ENCODE peak calls at places on chromosomes 3 and 15, in four cellular contexts. J is uterus, F is GM13976, C is epithelial cell of esophagus. L is an unnamed sample.

GRCh38 chr15:92231461-92231860 is 162.2 kb upstream of the ST8SIA2 start:
- DNase-seq in F (no peak), C (no peak), J (no peak), L (no peak)

GRCh38 chr3:7651213-7651612 is 790.3 kb downstream of the GRM7 start:
- DNase-seq in F (no peak), J (no peak), C (no peak), L (no peak)

GRCh38 chr3:172938788-172939187 is 188.3 kb downstream of the ECT2 start:
- DNase-seq in C (no peak), F (no peak), J (no peak), L (no peak)

GRCh38 chr3:53171827-53172505 is 11.0 kb downstream of the PRKCD start:
- DNase-seq in C (no peak), J (no peak), F (no peak), L (no peak)

GRCh38 chr3:39166134-39166710 is 12.8 kb upstream of the CSRNP1 start:
- DNase-seq in J (peak), F (no peak), C (peak), L (no peak)

GRCh38 chr15:73265536-73266153 is 103.1 kb downstream of the HCN4 start:
- DNase-seq in F (peak), J (peak), C (peak), L (peak)

GRCh38 chr3:53194218-53195065 is 33.4 kb downstream of the PRKCD start:
- DNase-seq in J (peak), C (no peak), F (no peak), L (no peak)

GRCh38 chr3:63892773-63893352 is 19.3 kb downstream of the SCAANT1 start:
- DNase-seq in C (no peak), J (no peak), F (no peak), L (no peak)

GRCh38 chr15:60592386-60593339 is 113.7 kb upstream of the ICE2 start:
- DNase-seq in F (peak), C (peak), J (peak), L (peak)

GRCh38 chr3:13309004-13309403 is 111.1 kb downstream of the NUP210 start:
- DNase-seq in C (no peak), F (no peak), J (no peak), L (no peak)

GRCh38 chr15:38688096-38688495 is 123.5 kb upstream of the RASGRP1 start:
- DNase-seq in C (no peak), J (no peak), F (no peak), L (no peak)

GRCh38 chr15:92899910-92900711 is at the start of gene CHD2:
- DNase-seq in J (peak), F (peak), C (peak), L (peak)

GRCh38 chr15:67884514-67885225 is 44.8 kb upstream of the RNU6-1 start:
- DNase-seq in C (peak), J (peak), F (peak), L (peak)

GRCh38 chr3:4782095-4782494 is 197.1 kb upstream of the BHLHE40 start:
- DNase-seq in F (no peak), C (no peak), J (no peak), L (no peak)

GRCh38 chr15:66698318-66698961 is 3.6 kb upstream of the SMAD6 start:
- DNase-seq in C (peak), F (no peak), J (peak), L (no peak)

GRCh38 chr3:119469378-119470189 is 821 bp downstream of the POGLUT1 start:
- DNase-seq in F (peak), J (peak), C (peak), L (peak)

GRCh38 chr15:78083687-78084358 is 6.3 kb upstream of the TBC1D2B start:
- DNase-seq in J (no peak), F (no peak), C (no peak), L (no peak)

GRCh38 chr3:111325160-111325707 is 216.8 kb upstream of the CD96 start:
- DNase-seq in J (no peak), C (no peak), F (no peak), L (no peak)

GRCh38 chr15:84981711-84982300 is at the start of gene PDE8A:
- DNase-seq in J (no peak), F (peak), C (peak), L (no peak)

GRCh38 chr3:15099364-15100098 is 583 bp upstream of the RBSN start:
- DNase-seq in C (no peak), J (no peak), F (no peak), L (peak)

GRCh38 chr3:128293930-128294329 is 140.6 kb downstream of the EEFSEC start:
- DNase-seq in J (peak), C (no peak), F (no peak), L (no peak)

GRCh38 chr3:35537265-35537664 is 102.1 kb upstream of the ARPP21 start:
- DNase-seq in F (no peak), J (no peak), C (no peak), L (no peak)

GRCh38 chr3:31412832-31413231 is 119.9 kb upstream of the STT3B start:
- DNase-seq in F (no peak), J (no peak), C (peak), L (no peak)

GRCh38 chr3:60772584-60772983 is 478.7 kb downstream of the FHIT start:
- DNase-seq in F (no peak), J (no peak), C (no peak), L (no peak)

GRCh38 chr3:182500294-182500693 is 293.0 kb upstream of the ATP11B start:
- DNase-seq in J (no peak), F (no peak), C (no peak), L (no peak)

GRCh38 chr3:116306720-116307119 is 138.6 kb downstream of the LSAMP start:
- DNase-seq in C (no peak), F (no peak), J (no peak), L (no peak)

GRCh38 chr3:155753038-155753647 is 8.3 kb upstream of the PLCH1 start:
- DNase-seq in F (no peak), J (no peak), C (peak), L (no peak)

GRCh38 chr3:151903501-151903991 is 30.1 kb downstream of the SUCNR1 start:
- DNase-seq in C (no peak), F (no peak), J (no peak), L (no peak)

GRCh38 chr3:55662683-55663082 is 175.6 kb upstream of the WNT5A start:
- DNase-seq in J (no peak), F (no peak), C (peak), L (no peak)

GRCh38 chr15:85037617-85038016 is 56.0 kb downstream of the PDE8A start:
- DNase-seq in C (no peak), J (no peak), F (no peak), L (no peak)

GRCh38 chr3:143326983-143327382 is 207.4 kb downstream of the CHST2 start:
- DNase-seq in C (no peak), F (no peak), J (no peak), L (no peak)

GRCh38 chr3:125042725-125043406 is 12.9 kb downstream of the HEG1 start:
- DNase-seq in J (peak), F (no peak), C (no peak), L (no peak)

GRCh38 chr3:125048282-125048681 is 7.5 kb downstream of the HEG1 start:
- DNase-seq in F (no peak), C (peak), J (no peak), L (no peak)

GRCh38 chr3:125045194-125045593 is 10.6 kb downstream of the HEG1 start:
- DNase-seq in J (no peak), C (no peak), F (no peak), L (no peak)

GRCh38 chr3:125043599-125044151 is 12.1 kb downstream of the HEG1 start:
- DNase-seq in J (peak), F (no peak), C (no peak), L (no peak)

GRCh38 chr3:125045965-125046364 is 9.8 kb downstream of the HEG1 start:
- DNase-seq in C (peak), J (no peak), F (no peak), L (no peak)
- TF ChIP-seq CTCF in C (peak), J (no peak), F (no peak), L (no peak)

GRCh38 chr3:81871358-81872152 is 110.1 kb upstream of the GBE1 start:
- DNase-seq in F (no peak), C (no peak), J (no peak), L (no peak)
- TF ChIP-seq CTCF in F (no peak), C (no peak), J (no peak), L (no peak)

GRCh38 chr15:70099167-70099965 is 1.6 kb upstream of the TLE3 start:
- DNase-seq in J (peak), C (peak), F (peak), L (peak)

GRCh38 chr15:70097337-70098169 is at the start of gene TLE3:
- DNase-seq in C (peak), J (peak), F (peak), L (peak)

GRCh38 chr15:70098461-70099166 is 897 bp upstream of the TLE3 start:
- DNase-seq in J (peak), C (peak), F (no peak), L (no peak)

GRCh38 chr15:70096975-70097336 is 761 bp downstream of the TLE3 start:
- DNase-seq in J (no peak), C (no peak), F (no peak), L (peak)

DNA sequence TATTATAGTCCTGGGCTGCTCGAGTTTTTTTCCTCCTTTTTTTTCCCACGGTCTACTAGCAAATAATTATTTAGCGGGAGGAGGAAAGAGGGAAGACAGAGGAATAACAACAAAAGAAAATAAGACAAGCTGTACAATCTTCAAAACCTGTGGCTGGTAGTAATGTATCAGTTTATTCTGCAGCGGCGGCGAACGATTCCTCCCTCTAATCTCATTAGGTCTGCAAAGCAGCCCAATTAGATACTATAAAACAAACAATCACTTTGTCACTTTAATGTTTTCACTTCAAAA is 398 bp upstream of the TLE3 start:
- DNase-seq in C (no peak), F (no peak), J (no peak), L (no peak)
- TF ChIP-seq CTCF in C (no peak), F (no peak), J (no peak), L (no peak)

DNA sequence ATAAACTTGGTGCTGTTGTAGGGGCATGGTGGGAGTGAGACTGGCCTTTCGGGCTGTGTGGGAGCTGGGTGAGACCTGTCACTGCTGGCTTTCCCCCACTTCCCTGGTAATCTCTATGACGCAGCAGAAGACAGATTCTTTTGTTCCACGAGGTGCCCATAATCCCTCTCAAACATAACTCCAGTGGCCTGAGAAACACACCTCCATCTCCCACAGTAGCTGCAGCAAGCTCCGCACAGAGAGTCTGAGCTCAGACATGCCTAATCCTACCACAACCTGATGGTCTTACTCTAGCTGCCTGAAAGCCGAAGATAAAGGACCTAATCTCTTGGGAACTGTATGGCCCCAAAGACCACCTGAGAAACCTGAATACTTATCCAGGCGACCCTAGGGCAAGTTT is 225.6 kb upstream of the CRBN start:
- DNase-seq in C (no peak), J (no peak), F (no peak), L (no peak)
- TF ChIP-seq CTCF in C (no peak), J (no peak), F (no peak), L (no peak)

GRCh38 chr3:144773344-144773743 is 801.7 kb downstream of the DIPK2A start:
- DNase-seq in C (no peak), F (no peak), J (no peak), L (no peak)

GRCh38 chr3:144772372-144772771 is 800.7 kb downstream of the DIPK2A start:
- DNase-seq in F (no peak), J (no peak), C (peak), L (no peak)

GRCh38 chr3:144777941-144778340 is 806.3 kb downstream of the DIPK2A start:
- DNase-seq in J (no peak), F (no peak), C (no peak), L (no peak)

GRCh38 chr3:144775581-144775980 is 804.0 kb downstream of the DIPK2A start:
- DNase-seq in C (no peak), J (no peak), F (no peak), L (no peak)

GRCh38 chr3:144774897-144775296 is 803.3 kb downstream of the DIPK2A start:
- DNase-seq in C (no peak), F (no peak), J (no peak), L (no peak)
- TF ChIP-seq CTCF in C (no peak), F (no peak), J (no peak), L (no peak)

DNA sequence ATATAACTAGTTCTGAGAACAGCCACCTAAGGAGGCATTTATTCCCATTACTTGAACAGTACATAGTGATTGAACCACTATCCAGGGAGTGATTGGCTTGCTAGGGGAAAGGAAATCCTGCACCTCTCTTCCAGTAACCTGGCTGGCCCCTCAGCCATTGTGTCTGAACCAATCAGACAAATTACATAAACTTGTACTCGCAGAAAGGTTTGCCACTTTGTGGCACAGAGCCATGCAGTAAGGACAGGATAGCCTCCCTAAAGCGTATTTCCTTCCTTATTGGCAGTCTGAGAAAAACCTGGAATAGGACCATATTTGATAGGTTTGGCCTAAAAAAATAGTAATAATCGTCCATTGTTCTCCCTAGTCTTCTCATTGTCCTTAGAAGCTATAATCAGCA is 19.0 kb downstream of the CMSS1 start:
- DNase-seq in J (no peak), C (no peak), F (no peak), L (no peak)
- TF ChIP-seq CTCF in J (no peak), C (no peak), F (no peak), L (no peak)

GRCh38 chr3:117549716-117550115 is 840.1 kb downstream of the TUSC7 start:
- DNase-seq in F (no peak), C (no peak), J (no peak), L (no peak)

GRCh38 chr3:117547956-117548550 is 838.5 kb downstream of the TUSC7 start:
- DNase-seq in C (peak), J (no peak), F (no peak), L (no peak)

GRCh38 chr3:117548600-117548999 is 839.0 kb downstream of the TUSC7 start:
- DNase-seq in J (no peak), C (no peak), F (no peak), L (no peak)

GRCh38 chr3:117540583-117540982 is 831.0 kb downstream of the TUSC7 start:
- DNase-seq in F (no peak), C (no peak), J (no peak), L (no peak)

GRCh38 chr3:117545484-117545883 is 835.9 kb downstream of the TUSC7 start:
- DNase-seq in F (no peak), J (no peak), C (no peak), L (no peak)
- TF ChIP-seq CTCF in F (no peak), J (no peak), C (no peak), L (no peak)

DNA sequence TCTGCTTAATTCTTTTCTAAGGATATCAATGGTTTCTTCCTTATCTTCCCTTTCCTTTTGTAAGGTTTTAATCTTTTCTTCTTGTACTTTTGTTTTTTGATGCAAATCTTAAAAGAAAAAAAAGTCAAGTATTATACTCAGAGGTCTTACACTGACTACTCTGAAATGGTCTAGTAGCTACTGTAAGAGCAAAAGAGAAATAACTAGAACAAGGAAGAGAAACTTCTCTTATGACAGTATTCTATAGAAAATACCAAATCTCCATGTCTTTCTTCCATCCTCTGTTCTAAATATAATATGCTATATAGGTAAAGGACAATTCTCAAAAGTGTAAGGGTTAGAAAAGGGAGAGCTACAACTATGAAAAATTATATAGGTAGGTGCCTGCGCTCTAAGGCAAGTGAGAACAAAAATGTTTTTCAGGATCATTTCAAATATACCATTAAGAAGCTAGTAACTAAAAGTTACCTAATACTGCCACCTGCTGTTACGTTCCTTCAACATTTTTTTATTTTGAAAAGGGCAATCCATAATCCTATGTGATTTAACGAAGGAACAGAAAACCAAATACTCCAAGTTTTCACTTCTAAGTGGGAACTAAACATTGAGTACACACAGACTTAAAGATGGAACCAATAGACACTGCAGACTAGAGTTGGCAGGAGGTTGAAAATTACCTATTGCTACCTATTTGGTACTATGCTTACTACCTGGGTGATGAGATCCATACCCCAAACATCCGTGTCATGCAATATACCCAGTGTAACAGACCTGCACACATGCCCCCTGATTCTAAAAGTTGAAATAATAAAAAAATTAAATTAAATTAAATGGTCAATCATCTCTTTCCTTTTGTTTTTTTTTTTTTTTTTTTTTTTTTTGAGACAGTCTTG is 36.7 kb downstream of the CIP2A start:
- DNase-seq in C (peak), J (no peak), F (peak), L (no peak)
- TF ChIP-seq CTCF in C (peak), J (peak), F (peak), L (peak)

GRCh38 chr3:188664795-188665194 is 507.0 kb upstream of the TPRG1 start:
- DNase-seq in C (peak), F (peak), J (no peak), L (peak)
- TF ChIP-seq CTCF in C (peak), F (peak), J (no peak), L (peak)